ENCODE peak calls at places on chromosomes 1 and 21, in seven cellular contexts. O is GM12865; A is keratinocyte; C is AG10803; W is CD8-positive, alpha-beta T cell; E is right cardiac atrium; V is effector CD4-positive, alpha-beta T cell. T is an unnamed sample.
A peak's percentile ranks its signal among the peaks of the same experiment; 100 is the strongest.

GRCh38 chr1:51414811-51415210 is 84.4 kb upstream of the TTC39A start:
- DNase-seq in C (no peak), V (no peak), O (no peak), E (no peak), A (no peak), W (no peak), T (no peak)

GRCh38 chr1:162135271-162135775 is 65.8 kb downstream of the NOS1AP start:
- DNase-seq in E (no peak), O (no peak), A (no peak), C (no peak), V (no peak), W (no peak), T (no peak)

GRCh38 chr21:15135867-15136629 is 71.2 kb upstream of the NRIP1 start:
- DNase-seq in A (no peak), V (no peak), E (no peak), C (no peak), W (no peak), O (no peak), T (no peak)

GRCh38 chr1:19250629-19251304 is 557 bp downstream of the EMC1 start:
- DNase-seq in V (no peak), O (no peak), E (no peak), C (no peak), W (no peak), A (no peak), T (no peak)

GRCh38 chr1:43199093-43199726 is 27.1 kb downstream of the CFAP57 start:
- DNase-seq in C (no peak), A (peak; percentile 15), V (no peak), W (no peak), O (peak; percentile 86), E (no peak), T (no peak)

GRCh38 chr1:68819190-68819829 is 322.4 kb upstream of the DEPDC1 start:
- DNase-seq in O (peak; percentile 2), W (no peak), V (no peak), C (peak; percentile 1), E (no peak), A (no peak), T (no peak)

GRCh38 chr1:86156571-86157455 is at the start of gene COL24A1:
- DNase-seq in A (no peak), E (peak; percentile 55), V (no peak), C (peak; percentile 31), O (peak; percentile 26), W (no peak), T (no peak)

GRCh38 chr1:25064465-25065238 is 134.6 kb upstream of the RUNX3 start:
- DNase-seq in O (peak; percentile 22), E (no peak), V (no peak), A (no peak), W (no peak), C (no peak), T (no peak)

GRCh38 chr1:54806931-54807611 is 5.9 kb upstream of the TTC22 start:
- DNase-seq in W (no peak), A (no peak), O (peak; percentile 23), V (no peak), C (peak; percentile 27), E (no peak), T (no peak)

GRCh38 chr1:17545354-17545753 is 5.9 kb downstream of the ARHGEF10L start:
- DNase-seq in C (peak; percentile 72), A (no peak), E (no peak), W (no peak), V (no peak), O (no peak), T (no peak)

GRCh38 chr1:2972879-2973575 is 48.2 kb upstream of the ACTRT2 start:
- DNase-seq in V (no peak), W (no peak), C (no peak), A (no peak), O (no peak), E (no peak), T (no peak)

GRCh38 chr1:94481473-94481933 is 60.1 kb downstream of the F3 start:
- DNase-seq in C (peak; percentile 71), E (peak; percentile 13), V (no peak), O (peak; percentile 72), A (peak; percentile 64), W (peak; percentile 11), T (peak; percentile 21)

GRCh38 chr1:94093996-94094395 is 27.0 kb downstream of the ABCA4 start:
- DNase-seq in C (no peak), W (no peak), V (no peak), E (no peak), A (no peak), O (no peak), T (peak; percentile 68)

GRCh38 chr21:43203523-43204080 is 34.8 kb downstream of the CRYAA start:
- DNase-seq in V (no peak), A (no peak), E (no peak), C (no peak), O (no peak), W (no peak), T (no peak)

GRCh38 chr1:50422946-50423669 is at the start of gene DMRTA2:
- DNase-seq in W (no peak), C (no peak), O (peak; percentile 26), E (no peak), V (no peak), A (no peak), T (no peak)

GRCh38 chr1:2480236-2480985 is 4.3 kb downstream of the PLCH2 start:
- DNase-seq in V (no peak), W (no peak), A (no peak), C (no peak), O (no peak), E (no peak), T (no peak)

GRCh38 chr1:246875041-246876026 is 56.4 kb downstream of the AHCTF1 start:
- DNase-seq in V (no peak), E (no peak), C (peak; percentile 69), W (no peak), O (peak; percentile 59), A (peak; percentile 9), T (no peak)

GRCh38 chr1:111976332-111976731 is 13.1 kb downstream of the KCND3 start:
- DNase-seq in C (no peak), W (no peak), O (no peak), A (no peak), E (no peak), V (no peak), T (no peak)

GRCh38 chr1:206021796-206022365 is 1.8 kb downstream of the CTSE start:
- DNase-seq in C (peak; percentile 24), V (no peak), E (no peak), W (no peak), O (no peak), A (no peak), T (no peak)

GRCh38 chr1:10407201-10407600 is 8.3 kb downstream of the PGD start:
- DNase-seq in W (no peak), V (no peak), C (no peak), E (no peak), O (no peak), A (no peak), T (no peak)

GRCh38 chr1:58764294-58764978 is 19.4 kb downstream of the JUN start:
- DNase-seq in A (no peak), V (no peak), W (no peak), C (peak; percentile 81), E (no peak), O (no peak), T (no peak)

GRCh38 chr1:178723541-178723940 is 1.5 kb upstream of the RALGPS2 start:
- DNase-seq in V (no peak), W (no peak), A (no peak), O (no peak), C (no peak), E (no peak), T (no peak)

GRCh38 chr1:159994896-159995295 is 36.9 kb downstream of the PIGM start:
- DNase-seq in C (no peak), E (no peak), V (no peak), O (no peak), A (no peak), W (no peak), T (no peak)

GRCh38 chr1:166083887-166084286 is 82.9 kb downstream of the FAM78B start:
- DNase-seq in O (peak; percentile 86), W (no peak), E (no peak), V (no peak), A (no peak), C (no peak), T (no peak)

GRCh38 chr1:86207323-86207722 is 50.8 kb upstream of the COL24A1 start:
- DNase-seq in O (no peak), W (no peak), V (no peak), C (peak; percentile 84), E (peak; percentile 66), A (no peak), T (no peak)

GRCh38 chr1:245698116-245698515 is 543.3 kb downstream of the KIF26B start:
- DNase-seq in O (no peak), W (no peak), A (no peak), V (no peak), C (no peak), E (no peak), T (no peak)

GRCh38 chr21:41943468-41944250 is 10.2 kb downstream of the C2CD2 start:
- DNase-seq in C (no peak), W (no peak), V (no peak), E (no peak), A (no peak), O (no peak), T (no peak)

GRCh38 chr1:232979596-232979995 is 29.2 kb downstream of the NTPCR start:
- DNase-seq in V (no peak), W (no peak), E (no peak), O (no peak), A (no peak), C (no peak), T (no peak)

GRCh38 chr1:11935040-11935378 is 492 bp downstream of the PLOD1 start:
- DNase-seq in O (no peak), E (no peak), A (no peak), V (no peak), C (no peak), W (no peak), T (no peak)

GRCh38 chr1:209455666-209456065 is 127.8 kb upstream of the CAMK1G start:
- DNase-seq in W (no peak), E (no peak), A (no peak), V (no peak), O (no peak), C (peak; percentile 20), T (no peak)

GRCh38 chr1:53326598-53327182 is 1.2 kb downstream of the LRP8 start:
- DNase-seq in E (peak; percentile 28), V (no peak), A (no peak), C (no peak), O (no peak), W (peak; percentile 9), T (no peak)

T was measured in brain pericyte.